ENCODE peak calls at places on chromosomes 7 and 10, in six cellular contexts. C is GM23248, A is hepatocyte, Y is GM23338, G is OCI-LY7, Z is HCT116. L is an unnamed sample. For H3K9me2, the result is how much of the 10 kb centered on the place peaks cover.

GRCh38 chr7:27066148-27066547 is 29.7 kb downstream of the HOXA1 start:
- DNase-seq in C (peak), Z (no peak), G (no peak), A (no peak), Y (no peak), L (peak)

GRCh38 chr10:21496285-21497176 is 29.0 kb downstream of the SKIDA1 start:
- DNase-seq in G (peak), Y (peak), Z (no peak), A (peak), C (peak), L (peak)

GRCh38 chr7:101172854-101173751 is 7.0 kb downstream of the NAT16 start:
- DNase-seq in G (no peak), C (peak), A (peak), Z (no peak), Y (peak), L (peak)

GRCh38 chr7:7183833-7184463 is 1.6 kb downstream of the C1GALT1 start:
- DNase-seq in A (no peak), G (peak), Z (no peak), Y (no peak), C (peak), L (peak)

GRCh38 chr7:70466725-70467364 is 665.1 kb upstream of the GALNT17 start:
- DNase-seq in G (no peak), A (no peak), Y (no peak), Z (no peak), C (no peak), L (no peak)

GRCh38 chr7:141333459-141333858 is 217.8 kb upstream of the AGK start:
- DNase-seq in Y (peak), G (no peak), A (peak), C (peak), Z (no peak), L (no peak)

GRCh38 chr10:15169555-15170407 is 1.3 kb upstream of the NMT2 start:
- DNase-seq in Y (no peak), G (peak), A (no peak), Z (no peak), C (no peak), L (no peak)

GRCh38 chr7:116653646-116654045 is 18.4 kb upstream of the MET start:
- DNase-seq in Y (no peak), A (no peak), G (no peak), C (no peak), Z (no peak), L (no peak)

GRCh38 chr10:80104066-80104926 is 25.8 kb downstream of the TMEM254 start:
- DNase-seq in A (peak), Z (no peak), G (no peak), Y (no peak), C (peak), L (peak)

GRCh38 chr10:28241766-28242399 is 61.0 kb downstream of the MPP7 start:
- DNase-seq in C (peak), Y (peak), A (peak), G (peak), Z (peak), L (peak)

GRCh38 chr10:106935978-106936451 is 228.5 kb downstream of the SORCS1 start:
- DNase-seq in Z (no peak), C (no peak), A (no peak), G (peak), Y (no peak), L (no peak)

GRCh38 chr7:50632561-50633413 is 67.6 kb upstream of the DDC start:
- DNase-seq in G (peak), A (peak), Y (peak), Z (peak), C (peak), L (peak)

GRCh38 chr7:33091641-33092191 is 17.5 kb downstream of the RP9 start:
- DNase-seq in G (no peak), Z (no peak), Y (peak), C (no peak), A (no peak), L (no peak)

GRCh38 chr7:158097511-158098124 is 490.0 kb downstream of the PTPRN2 start:
- DNase-seq in C (no peak), Z (no peak), G (no peak), A (no peak), Y (no peak), L (no peak)

GRCh38 chr10:110544958-110545537 is 22.4 kb upstream of the SMC3 start:
- DNase-seq in Z (no peak), C (peak), Y (no peak), A (peak), G (no peak), L (no peak)

GRCh38 chr10:109912335-109913282 is 10.7 kb downstream of the XPNPEP1 start:
- DNase-seq in Z (no peak), G (peak), Y (no peak), A (peak), C (peak), L (peak)

GRCh38 chr7:78326870-78327269 is 528.3 kb downstream of the PHTF2 start:
- DNase-seq in Z (no peak), G (no peak), C (peak), A (no peak), Y (no peak), L (no peak)

GRCh38 chr10:4982764-4983226 is 19.6 kb downstream of the AKR1C1 start:
- DNase-seq in Z (no peak), Y (no peak), A (peak), C (peak), G (no peak), L (peak)

GRCh38 chr10:97399843-97400545 is 1.1 kb downstream of the RRP12 start:
- DNase-seq in Z (peak), A (peak), G (peak), Y (peak), C (peak), L (peak)

GRCh38 chr7:122136033-122136432 is 8.0 kb downstream of the AASS start:
- DNase-seq in A (no peak), G (no peak), C (peak), Y (no peak), Z (no peak), L (no peak)

GRCh38 chr10:95697429-95697828 is 3.7 kb upstream of the TCTN3 start:
- DNase-seq in G (peak), C (no peak), A (no peak), Z (no peak), Y (no peak), L (no peak)

GRCh38 chr10:114110174-114110972 is 63.6 kb downstream of the CCDC186 start:
- DNase-seq in Y (peak), C (peak), G (peak), A (peak), Z (no peak), L (peak)

GRCh38 chr10:112004075-112004474 is 179.5 kb downstream of the GPAM start:
- DNase-seq in A (no peak), Z (no peak), C (no peak), Y (peak), G (no peak), L (no peak)

GRCh38 chr7:112031689-112032088 is 174.5 kb downstream of the DOCK4 start:
- DNase-seq in G (no peak), Z (no peak), Y (no peak), A (no peak), C (no peak), L (no peak)

GRCh38 chr7:112038353-112038752 is 167.8 kb downstream of the DOCK4 start:
- DNase-seq in Y (no peak), A (no peak), Z (no peak), C (no peak), G (no peak), L (no peak)

GRCh38 chr7:112036071-112036470 is 170.1 kb downstream of the DOCK4 start:
- DNase-seq in A (no peak), G (no peak), C (peak), Y (no peak), Z (no peak), L (peak)
- H3K9me2 ChIP-seq in A (under half), G (under half), C (under half), Y (under half), Z (under half), L (under half)

DNA sequence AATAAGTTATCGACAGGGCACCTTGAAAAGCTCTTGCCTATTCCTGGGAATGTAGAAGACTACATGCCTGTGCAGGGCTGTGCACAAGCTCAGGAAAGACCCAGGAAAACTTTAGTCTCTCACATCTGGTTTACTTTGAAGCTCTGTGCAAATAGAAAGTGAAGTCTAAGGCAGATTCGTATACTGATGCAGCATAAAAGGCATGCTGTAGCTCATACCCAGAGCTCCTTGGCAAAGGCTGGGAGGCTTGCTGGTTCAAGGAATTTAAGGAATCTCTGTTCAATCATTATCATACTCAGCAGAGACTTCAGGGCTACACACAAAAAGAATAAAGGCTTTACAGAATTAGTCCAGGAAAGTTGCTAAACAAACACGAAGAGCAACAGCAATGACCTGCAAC is 192.0 kb downstream of the OTUD1 start:
- DNase-seq in G (no peak), Y (peak), Z (no peak), C (peak), A (no peak), L (no peak)
- TF ChIP-seq EZH2phosphoT487 in G (no peak), Y (no peak), Z (no peak), C (no peak), A (no peak), L (no peak)

GRCh38 chr7:25664593-25664992 is 436.3 kb upstream of the NPVF start:
- DNase-seq in G (no peak), C (no peak), Y (no peak), A (no peak), Z (no peak), L (no peak)
- H3K9me2 ChIP-seq in G (under half), C (under half), Y (under half), A (under half), Z (under half), L (under half)

DNA sequence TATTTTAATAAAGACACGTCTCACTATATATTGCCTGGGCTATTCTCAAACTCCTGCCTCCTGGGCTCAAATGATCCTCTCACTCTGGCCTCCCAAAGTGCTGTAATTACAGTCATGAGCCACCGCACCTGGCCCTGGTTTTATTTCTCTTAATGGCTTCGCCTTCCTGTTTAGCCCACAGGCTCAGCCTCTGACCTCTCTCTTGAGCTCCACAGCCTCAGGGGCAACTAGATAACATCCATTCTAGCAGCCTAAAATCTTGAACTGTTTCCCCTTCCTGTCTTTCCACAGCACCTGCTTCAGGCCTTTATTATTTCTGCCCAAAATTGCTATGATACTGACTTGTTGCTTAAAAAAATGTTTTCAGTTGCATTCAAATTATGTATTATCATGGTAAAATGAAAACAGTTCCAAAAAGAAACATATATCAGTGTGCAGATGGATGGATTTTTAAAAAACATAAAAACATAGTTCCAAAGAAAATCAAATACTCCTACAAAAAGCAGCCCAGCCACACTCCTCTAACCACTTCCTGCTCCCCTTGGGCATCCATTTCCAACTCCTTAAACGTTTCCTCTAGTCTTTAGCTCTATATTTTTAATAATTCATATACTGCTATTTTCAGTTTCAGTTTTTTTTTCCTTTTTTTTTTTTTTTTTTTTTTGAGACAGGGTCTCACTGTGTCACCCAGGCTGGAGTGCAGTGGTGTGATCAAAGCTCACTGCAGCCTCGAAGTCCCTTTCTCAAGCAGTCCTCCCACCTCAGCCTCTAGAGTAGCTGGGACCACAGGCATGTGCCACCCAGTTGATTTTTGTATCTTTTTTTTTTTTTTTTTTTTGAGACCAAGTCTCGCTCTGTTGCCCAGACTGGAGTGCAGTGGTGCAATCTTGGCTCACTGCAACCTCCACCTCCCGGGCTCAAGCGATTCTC is 5.1 kb upstream of the BAZ1B start:
- DNase-seq in G (peak), A (no peak), Y (peak), C (no peak), Z (no peak), L (no peak)
- TF ChIP-seq EZH2phosphoT487 in G (no peak), A (no peak), Y (no peak), C (no peak), Z (no peak), L (no peak)